ENCODE peak calls at places on chromosomes 1 and 21, in four cellular contexts. One of them, this sample, is unnamed.

GRCh38 chr1:224199679-224200078 is 16.6 kb downstream of the DEGS1 start:
- DNase-seq in H9: no peak
- DNase-seq in mesendoderm: no peak
- DNase-seq in H1: no peak
- DNase-seq in this sample: no peak

GRCh38 chr1:37574834-37575479 is 18.2 kb downstream of the DNALI1 start:
- DNase-seq in H9: no peak
- DNase-seq in mesendoderm: no peak
- DNase-seq in H1: no peak
- DNase-seq in this sample: peak; percentile 91

GRCh38 chr1:162080472-162081015 is 11.1 kb downstream of the NOS1AP start:
- DNase-seq in H9: no peak
- DNase-seq in mesendoderm: no peak
- DNase-seq in H1: no peak
- DNase-seq in this sample: no peak

GRCh38 chr1:92797297-92797696 is 12.4 kb upstream of the EVI5 start:
- DNase-seq in H9: no peak
- DNase-seq in mesendoderm: no peak
- DNase-seq in H1: no peak
- DNase-seq in this sample: peak; percentile 74

GRCh38 chr21:42346441-42346840 is 4.4 kb downstream of the TFF2 start:
- DNase-seq in H9: no peak
- DNase-seq in mesendoderm: no peak
- DNase-seq in H1: no peak
- DNase-seq in this sample: no peak

GRCh38 chr1:198929961-198930599 is 291.2 kb downstream of the PTPRC start:
- DNase-seq in H9: no peak
- DNase-seq in mesendoderm: no peak
- DNase-seq in H1: no peak
- DNase-seq in this sample: peak; percentile 31

GRCh38 chr1:38026592-38027200 is 14.2 kb downstream of the UTP11 start:
- DNase-seq in H9: peak; percentile 77
- DNase-seq in mesendoderm: peak; percentile 77
- DNase-seq in H1: no peak
- DNase-seq in this sample: peak; percentile 57

GRCh38 chr1:94237291-94238226 is at the start of gene ARHGAP29:
- DNase-seq in H9: peak; percentile 90
- DNase-seq in mesendoderm: peak; percentile 95
- DNase-seq in H1: peak; percentile 89
- DNase-seq in this sample: peak; percentile 50

GRCh38 chr1:55898191-55898590 is 681.2 kb downstream of the PLPP3 start:
- DNase-seq in H9: no peak
- DNase-seq in mesendoderm: no peak
- DNase-seq in H1: no peak
- DNase-seq in this sample: peak; percentile 89

GRCh38 chr1:215131291-215131690 is 48.8 kb downstream of the KCNK2 start:
- DNase-seq in H9: no peak
- DNase-seq in mesendoderm: no peak
- DNase-seq in H1: no peak
- DNase-seq in this sample: no peak
- H3K56ac ChIP-seq in H9: no peak overlapping the region
- H3K56ac ChIP-seq in mesendoderm: no peak overlapping the region
- H3K56ac ChIP-seq in H1: no peak overlapping the region
- H3K56ac ChIP-seq in this sample: no peak overlapping the region

GRCh38 chr1:77303387-77303786 is 21.6 kb downstream of the AK5 start:
- DNase-seq in H9: no peak
- DNase-seq in mesendoderm: no peak
- DNase-seq in H1: no peak
- DNase-seq in this sample: no peak

DNA sequence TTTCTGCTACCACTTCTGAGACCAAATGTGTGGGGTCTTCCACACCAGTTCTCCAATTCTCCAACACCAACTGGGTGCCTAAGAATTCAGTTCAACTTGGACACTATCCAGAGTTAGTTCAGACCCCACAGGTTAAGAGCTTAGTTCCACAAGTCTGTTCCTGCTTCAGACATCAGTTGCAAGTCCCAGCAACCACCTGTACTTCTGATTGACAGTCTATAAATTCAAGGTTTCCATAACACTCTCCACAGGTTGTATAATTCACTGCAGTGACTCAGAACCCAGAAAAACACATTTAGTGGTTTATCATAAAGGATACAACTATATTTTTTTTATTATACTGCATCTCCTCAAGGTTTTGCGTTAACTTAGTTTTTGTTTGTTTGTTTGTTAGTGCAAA is 18.7 kb downstream of the AK5 start:
- DNase-seq in H9: no peak
- DNase-seq in mesendoderm: no peak
- DNase-seq in H1: no peak
- DNase-seq in this sample: no peak
- H4K5ac ChIP-seq in H9: no peak overlapping the region
- H4K5ac ChIP-seq in mesendoderm: no peak overlapping the region
- H4K5ac ChIP-seq in H1: no peak overlapping the region
- H4K5ac ChIP-seq in this sample: no peak overlapping the region

GRCh38 chr1:2278591-2279209 is 50.6 kb downstream of the SKI start:
- DNase-seq in H9: peak; percentile 60
- DNase-seq in mesendoderm: no peak
- DNase-seq in H1: no peak
- DNase-seq in this sample: no peak
- H3K9ac ChIP-seq in H9: no peak overlapping the region
- H3K9ac ChIP-seq in mesendoderm: peak overlapping the region; percentile 56
- H3K9ac ChIP-seq in H1: peak overlapping the region; percentile 45
- H3K9ac ChIP-seq in this sample: peak overlapping the region; percentile 52

GRCh38 chr1:99621340-99621901 is 24.5 kb upstream of the PALMD start:
- DNase-seq in H9: no peak
- DNase-seq in mesendoderm: no peak
- DNase-seq in H1: no peak
- DNase-seq in this sample: peak; percentile 39
- H3K56ac ChIP-seq in H9: no peak overlapping the region
- H3K56ac ChIP-seq in mesendoderm: no peak overlapping the region
- H3K56ac ChIP-seq in H1: no peak overlapping the region
- H3K56ac ChIP-seq in this sample: no peak overlapping the region

DNA sequence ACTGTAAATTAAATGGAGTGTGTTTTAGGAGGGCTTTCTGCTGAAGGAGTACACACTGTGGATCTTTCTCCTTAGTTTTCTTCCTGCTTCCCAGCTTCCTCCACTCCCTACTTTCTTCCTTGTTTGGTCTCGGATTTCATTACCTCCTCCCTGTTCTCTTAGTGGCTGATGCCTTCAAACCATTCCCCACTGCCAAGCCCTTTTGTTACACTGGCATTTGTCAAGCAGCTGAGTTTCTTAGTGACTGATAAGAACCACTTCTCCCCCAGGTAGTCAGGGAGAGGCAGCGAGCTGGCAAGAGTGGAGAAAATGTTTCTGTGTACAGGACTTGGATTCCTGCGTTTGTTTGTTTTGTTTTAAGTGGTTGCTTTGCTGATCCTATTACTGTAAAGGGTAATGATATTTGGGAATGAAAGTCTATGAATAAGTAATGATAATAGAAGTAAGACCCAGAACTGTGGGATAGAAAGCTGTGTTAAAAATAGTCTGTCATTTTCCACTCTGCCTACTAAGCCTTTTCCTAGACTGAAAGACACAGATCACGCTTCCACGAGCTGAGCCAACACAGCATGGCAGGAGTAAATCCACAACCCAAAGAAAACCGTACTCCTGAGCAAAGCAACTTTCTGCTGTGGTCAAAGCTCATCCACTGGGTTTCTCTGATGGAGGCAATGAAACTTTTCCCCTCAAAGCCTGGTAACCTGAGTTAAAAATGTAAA is 10.1 kb upstream of the SERTAD4 start:
- DNase-seq in H9: peak; percentile 58
- DNase-seq in mesendoderm: peak; percentile 91
- DNase-seq in H1: no peak
- DNase-seq in this sample: no peak
- H4K5ac ChIP-seq in H9: no peak overlapping the region
- H4K5ac ChIP-seq in mesendoderm: no peak overlapping the region
- H4K5ac ChIP-seq in H1: no peak overlapping the region
- H4K5ac ChIP-seq in this sample: no peak overlapping the region

GRCh38 chr1:107076846-107077245 is 20.4 kb downstream of the PRMT6 start:
- DNase-seq in H9: no peak
- DNase-seq in mesendoderm: peak; percentile 72
- DNase-seq in H1: no peak
- DNase-seq in this sample: peak; percentile 79
- H3K9ac ChIP-seq in H9: no peak overlapping the region
- H3K9ac ChIP-seq in mesendoderm: no peak overlapping the region
- H3K9ac ChIP-seq in H1: no peak overlapping the region
- H3K9ac ChIP-seq in this sample: no peak overlapping the region

This sample was measured in IMR-90.